ENCODE peak calls at places on chromosomes 2 and 18, in ten cellular contexts. A is spleen, X is heart left ventricle, E is A673, O is fibroblast of lung, Y is dorsolateral prefrontal cortex, C is A549, G is endothelial cell of umbilical vein, P is astrocyte, I is left ventricle myocardium inferior. T is an unnamed sample.

GRCh38 chr2:130834091-130834922 is 2.4 kb upstream of the ARHGEF4 start:
- DNase-seq in G (no peak), O (no peak), E (no peak), I (no peak), P (peak; percentile 62), Y (no peak), X (no peak), C (no peak), A (peak; percentile 58), T (peak; percentile 72)

GRCh38 chr2:241413929-241414580 is 58.0 kb downstream of the FARP2 start:
- DNase-seq in A (no peak), O (peak; percentile 3), Y (no peak), I (no peak), G (no peak), C (no peak), E (no peak), X (no peak), P (peak; percentile 41), T (peak; percentile 76)

GRCh38 chr2:39730685-39731302 is 48.3 kb downstream of the THUMPD2 start:
- DNase-seq in X (no peak), G (peak; percentile 50), P (no peak), A (no peak), C (peak; percentile 25), O (peak; percentile 25), I (no peak), E (peak; percentile 62), Y (no peak), T (peak; percentile 35)

GRCh38 chr2:181426687-181427086 is 30.5 kb upstream of the ITGA4 start:
- DNase-seq in I (no peak), P (no peak), C (no peak), E (no peak), O (no peak), A (no peak), Y (no peak), G (no peak), X (no peak), T (no peak)

GRCh38 chr2:126795661-126796060 is 103.0 kb upstream of the TEX51 start:
- DNase-seq in A (peak; percentile 39), C (no peak), Y (no peak), G (no peak), E (no peak), O (no peak), P (no peak), I (no peak), X (no peak), T (no peak)

GRCh38 chr2:29850794-29851193 is 70.6 kb downstream of the ALK start:
- DNase-seq in O (no peak), G (no peak), C (no peak), E (no peak), X (no peak), A (no peak), I (no peak), P (no peak), Y (no peak), T (no peak)

GRCh38 chr2:225207026-225207425 is 164.8 kb upstream of the DOCK10 start:
- DNase-seq in G (no peak), P (no peak), Y (no peak), C (no peak), X (no peak), E (no peak), A (no peak), I (no peak), O (no peak), T (no peak)

GRCh38 chr2:224956706-224957105 is 85.6 kb downstream of the DOCK10 start:
- DNase-seq in G (no peak), Y (no peak), A (no peak), E (no peak), C (no peak), I (no peak), O (no peak), X (no peak), P (peak; percentile 28), T (no peak)

GRCh38 chr18:21912339-21913239 is 172.0 kb downstream of the MIB1 start:
- DNase-seq in X (no peak), A (no peak), I (no peak), P (no peak), G (no peak), C (no peak), Y (no peak), E (no peak), O (no peak), T (no peak)

GRCh38 chr18:5057348-5058012 is 139.6 kb downstream of the AKAIN1 start:
- DNase-seq in C (peak; percentile 21), E (peak; percentile 85), I (peak; percentile 23), G (peak; percentile 50), O (peak; percentile 43), X (peak; percentile 58), Y (peak; percentile 61), A (no peak), P (peak; percentile 11), T (peak; percentile 31)

GRCh38 chr2:75495862-75496261 is 64.9 kb downstream of the EVA1A start:
- DNase-seq in I (no peak), Y (no peak), X (no peak), C (no peak), A (no peak), P (no peak), O (no peak), G (no peak), E (no peak), T (no peak)

GRCh38 chr2:75491129-75491753 is 69.5 kb downstream of the EVA1A start:
- DNase-seq in X (no peak), O (peak; percentile 15), C (no peak), Y (no peak), A (no peak), P (peak; percentile 95), E (no peak), G (no peak), I (no peak), T (no peak)

GRCh38 chr2:75493230-75493629 is 67.5 kb downstream of the EVA1A start:
- DNase-seq in G (no peak), O (no peak), A (no peak), E (no peak), C (no peak), Y (peak; percentile 39), I (no peak), X (no peak), P (no peak), T (no peak)

GRCh38 chr2:75497256-75497655 is 63.5 kb downstream of the EVA1A start:
- DNase-seq in I (no peak), G (no peak), E (no peak), O (no peak), X (no peak), A (no peak), P (no peak), Y (no peak), C (no peak), T (no peak)

DNA sequence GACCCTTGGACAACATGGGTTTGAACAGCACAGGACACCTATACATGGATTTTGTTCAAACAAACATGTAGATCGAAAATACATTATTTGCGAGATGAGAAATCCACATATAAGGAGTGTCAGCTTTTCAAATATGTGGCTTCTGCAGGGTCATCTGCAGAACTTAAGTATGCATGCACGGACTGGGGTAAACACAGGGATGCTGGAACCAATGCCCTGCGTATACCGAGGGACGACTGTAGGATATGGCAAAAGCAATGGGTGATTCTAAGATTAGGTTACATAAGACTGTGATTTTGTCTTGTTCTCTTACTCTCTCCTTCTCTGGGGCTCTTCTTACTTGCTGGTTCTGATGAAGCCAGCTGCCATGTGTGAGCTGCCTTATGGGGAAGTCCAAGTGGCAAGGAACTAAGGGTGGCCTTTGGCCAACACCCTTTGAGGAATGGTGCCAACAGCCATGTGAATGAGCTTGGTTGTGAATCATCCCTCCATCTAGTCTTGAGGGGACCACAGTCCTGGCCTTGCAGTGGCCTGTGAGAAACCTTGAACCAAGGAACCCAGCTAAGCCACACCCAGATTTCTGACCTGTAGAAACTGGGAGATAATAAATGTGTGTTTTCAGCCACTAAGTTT is 66.5 kb downstream of the EVA1A start:
- DNase-seq in A (no peak), P (no peak), O (no peak), C (no peak), X (no peak), G (no peak), I (no peak), Y (no peak), E (no peak), T (peak; percentile 5)
- H3K27ac ChIP-seq in A (no peak overlapping the region), P (no peak overlapping the region), O (no peak overlapping the region), C (no peak overlapping the region), X (no peak overlapping the region), G (no peak overlapping the region), I (no peak overlapping the region), Y (no peak overlapping the region), E (no peak overlapping the region), T (no peak overlapping the region)

DNA sequence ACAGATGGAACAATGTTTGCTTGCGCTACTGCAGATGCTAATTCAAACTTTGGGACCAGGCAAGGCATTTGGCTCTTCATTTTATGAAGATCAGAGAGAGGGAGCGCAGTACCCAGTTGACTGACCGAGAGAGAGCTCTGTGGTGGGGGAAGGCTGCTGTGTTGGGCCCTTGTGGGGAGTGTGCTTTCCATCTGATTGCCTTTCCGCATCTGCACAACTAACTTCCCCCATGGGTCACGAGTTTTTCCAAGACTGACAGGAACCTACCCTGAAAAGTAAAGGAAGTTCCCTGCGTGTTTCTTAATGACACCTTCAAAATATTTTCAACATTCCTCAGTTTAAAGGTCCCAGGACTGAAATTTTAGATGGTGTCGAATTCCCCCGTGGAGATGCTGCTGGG is 2.6 kb upstream of the ARHGAP25 start:
- DNase-seq in A (no peak), G (no peak), I (no peak), O (no peak), E (no peak), C (no peak), X (peak; percentile 35), P (no peak), Y (no peak), T (no peak)
- H3K27ac ChIP-seq in A (no peak overlapping the region), G (no peak overlapping the region), I (no peak overlapping the region), O (no peak overlapping the region), E (no peak overlapping the region), C (no peak overlapping the region), X (no peak overlapping the region), P (no peak overlapping the region), Y (no peak overlapping the region), T (no peak overlapping the region)

DNA sequence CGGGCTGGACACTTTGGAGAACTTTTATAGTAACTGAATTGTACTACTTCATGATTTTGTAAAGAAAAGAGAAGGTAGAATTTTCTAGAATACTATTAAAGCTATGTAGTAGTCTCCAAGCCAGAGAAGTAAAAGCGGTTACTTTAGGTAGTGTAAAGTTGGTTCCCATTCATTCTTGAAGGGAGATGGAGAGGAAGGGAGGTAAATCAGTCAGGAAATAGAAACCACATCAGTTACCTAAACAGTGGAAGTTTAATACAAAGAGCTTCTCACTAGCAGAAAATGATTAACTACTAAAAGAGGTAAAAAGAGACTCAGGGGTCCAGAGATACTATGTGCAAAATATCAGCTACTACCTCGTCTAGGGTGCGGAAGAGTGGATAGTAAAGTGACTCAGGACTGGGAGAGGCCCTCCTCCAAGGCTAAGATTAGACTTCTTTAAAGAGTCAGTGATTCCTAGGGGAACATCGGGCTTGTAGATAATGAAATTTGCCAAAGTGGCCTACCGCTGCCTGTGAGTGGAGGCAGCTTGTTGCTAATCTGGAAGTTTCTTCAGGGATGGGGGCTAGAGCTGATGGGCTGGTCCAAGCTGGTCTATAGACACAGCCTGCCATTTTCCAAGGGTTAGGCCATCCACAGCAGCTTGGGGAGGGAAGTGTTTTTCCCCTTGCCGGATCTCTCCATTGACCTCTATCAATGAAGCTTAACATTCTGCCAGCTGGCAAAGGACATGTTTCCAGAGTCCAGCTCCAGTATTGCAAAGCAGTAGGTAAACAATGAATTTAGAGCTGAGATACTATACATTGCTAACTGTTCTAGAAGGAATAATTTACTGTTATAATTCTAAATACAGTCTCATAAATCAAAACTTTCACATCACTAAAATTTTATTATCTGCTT is 246.4 kb upstream of the BOD1L2 start:
- DNase-seq in I (no peak), X (peak; percentile 28), C (no peak), O (no peak), P (no peak), Y (no peak), A (no peak), E (no peak), G (peak; percentile 17), T (no peak)
- H3K27ac ChIP-seq in I (peak overlapping the region; percentile 22), X (no peak overlapping the region), C (no peak overlapping the region), O (no peak overlapping the region), P (no peak overlapping the region), Y (no peak overlapping the region), A (no peak overlapping the region), E (no peak overlapping the region), G (no peak overlapping the region), T (no peak overlapping the region)

GRCh38 chr2:199985625-199986207 is 30.3 kb downstream of the MAIP1 start:
- DNase-seq in Y (peak; percentile 51), E (peak; percentile 84), P (peak; percentile 42), G (peak; percentile 43), X (peak; percentile 50), C (peak; percentile 31), I (peak; percentile 44), A (no peak), O (peak; percentile 85), T (peak; percentile 81)
- H3K27ac ChIP-seq in Y (no peak overlapping the region), E (no peak overlapping the region), P (no peak overlapping the region), G (no peak overlapping the region), X (no peak overlapping the region), C (peak overlapping the region; percentile 74), I (no peak overlapping the region), A (no peak overlapping the region), O (no peak overlapping the region), T (no peak overlapping the region)